ENCODE peak calls at places on chromosomes 13 and 19, in seven cellular contexts. Y, D, C, X, U, O and W are unnamed samples.

GRCh38 chr13:74287672-74288169 is 153.5 kb upstream of the KLF12 start:
- DNase-seq in U (peak; percentile 94), O (peak; percentile 71), C (peak; percentile 72), X (peak; percentile 25), D (peak; percentile 89), Y (peak; percentile 40), W (peak; percentile 36)

GRCh38 chr19:33569822-33570221 is 48.2 kb upstream of the PEPD start:
- DNase-seq in O (no peak), C (no peak), U (no peak), X (no peak), D (no peak), Y (no peak), W (no peak)

GRCh38 chr19:33703821-33704220 is 82.1 kb downstream of the CHST8 start:
- DNase-seq in D (no peak), C (no peak), U (no peak), O (no peak), Y (no peak), X (no peak), W (no peak)

GRCh38 chr13:65461590-65461989 is 1768.5 kb downstream of the PCDH9 start:
- DNase-seq in D (no peak), X (no peak), O (no peak), C (no peak), Y (no peak), U (no peak), W (no peak)

GRCh38 chr19:4391701-4392543 is 8.4 kb downstream of the SH3GL1 start:
- DNase-seq in X (no peak), D (no peak), U (no peak), Y (no peak), O (peak; percentile 53), C (no peak), W (no peak)

GRCh38 chr19:16957151-16957662 is 68.4 kb downstream of the F2RL3 start:
- DNase-seq in D (no peak), Y (no peak), U (no peak), O (no peak), X (peak; percentile 72), C (no peak), W (no peak)

GRCh38 chr13:48750588-48751383 is 97.1 kb downstream of the CYSLTR2 start:
- DNase-seq in O (peak; percentile 48), Y (no peak), U (peak; percentile 27), C (no peak), X (no peak), D (peak; percentile 9), W (no peak)

GRCh38 chr13:59477011-59477410 is 686.7 kb downstream of the DIAPH3 start:
- DNase-seq in Y (no peak), C (no peak), X (no peak), D (no peak), O (no peak), U (no peak), W (no peak)

GRCh38 chr19:10553943-10554381 is 10.3 kb downstream of the ATG4D start:
- DNase-seq in D (no peak), C (no peak), U (no peak), X (no peak), O (no peak), Y (no peak), W (no peak)

GRCh38 chr19:53506728-53507127 is 31.2 kb upstream of the ZNF331 start:
- DNase-seq in O (no peak), D (no peak), Y (no peak), X (no peak), C (no peak), U (no peak), W (no peak)

GRCh38 chr13:94640676-94641075 is 39.0 kb downstream of the GPR180 start:
- DNase-seq in O (no peak), D (no peak), Y (no peak), X (no peak), U (no peak), C (no peak), W (no peak)

GRCh38 chr13:101018720-101019119 is 344.1 kb upstream of the TMTC4 start:
- DNase-seq in U (no peak), X (no peak), D (no peak), O (no peak), C (no peak), Y (no peak), W (peak; percentile 91)

GRCh38 chr13:108827637-108828036 is 198.2 kb downstream of the MYO16 start:
- DNase-seq in D (no peak), X (no peak), C (peak; percentile 74), O (no peak), Y (no peak), U (no peak), W (no peak)

GRCh38 chr13:113448545-113448884 is 4.8 kb downstream of the ADPRHL1 start:
- DNase-seq in D (no peak), U (no peak), O (peak; percentile 78), X (no peak), C (no peak), Y (no peak), W (no peak)

GRCh38 chr13:24630851-24631341 is 49.3 kb upstream of the ATP12A start:
- DNase-seq in O (no peak), X (no peak), U (no peak), D (no peak), C (no peak), Y (no peak), W (peak; percentile 63)

GRCh38 chr19:40365613-40366401 is 17.3 kb downstream of the PLD3 start:
- DNase-seq in C (no peak), D (peak; percentile 36), Y (peak; percentile 35), O (peak; percentile 58), X (peak; percentile 64), U (peak; percentile 66), W (no peak)

GRCh38 chr19:17803264-17803896 is 8.4 kb downstream of the B3GNT3 start:
- DNase-seq in Y (no peak), X (no peak), U (no peak), O (no peak), C (no peak), D (peak; percentile 7), W (peak; percentile 18)

GRCh38 chr13:43545317-43545874 is 241.4 kb downstream of the ENOX1 start:
- DNase-seq in O (peak; percentile 25), U (no peak), Y (no peak), X (no peak), C (no peak), D (no peak), W (no peak)

GRCh38 chr19:49837425-49837824 is 13.5 kb upstream of the PTOV1 start:
- DNase-seq in C (no peak), O (no peak), X (no peak), D (no peak), U (no peak), Y (no peak), W (no peak)

GRCh38 chr13:35857769-35858168 is 273.4 kb downstream of the DCLK1 start:
- DNase-seq in C (no peak), O (no peak), U (no peak), D (no peak), X (no peak), Y (no peak), W (no peak)

GRCh38 chr19:39078436-39079200 is 5.5 kb upstream of the ACP7 start:
- DNase-seq in X (no peak), C (no peak), O (no peak), U (no peak), D (peak; percentile 98), Y (no peak), W (peak; percentile 99)

GRCh38 chr19:45045671-45046353 is 7.0 kb downstream of the CLASRP start:
- DNase-seq in O (no peak), Y (no peak), U (peak; percentile 38), C (no peak), X (no peak), D (peak; percentile 99), W (no peak)

GRCh38 chr19:50300814-50301606 is 28.2 kb downstream of the KCNC3 start:
- DNase-seq in C (no peak), Y (no peak), D (no peak), X (peak; percentile 33), O (no peak), U (no peak), W (peak; percentile 83)

GRCh38 chr19:55504981-55505380 is 16.7 kb downstream of the SSC5D start:
- DNase-seq in U (no peak), O (no peak), X (no peak), C (no peak), Y (no peak), D (no peak), W (no peak)

GRCh38 chr19:16655727-16656126 is 4.2 kb downstream of the SMIM7 start:
- DNase-seq in U (no peak), X (no peak), C (no peak), Y (no peak), O (no peak), D (no peak), W (no peak)

GRCh38 chr13:44013666-44014291 is 134.1 kb downstream of the LACC1 start:
- DNase-seq in U (no peak), Y (no peak), O (no peak), C (no peak), D (peak; percentile 71), X (no peak), W (peak; percentile 80)